ENCODE peak calls at places on chromosomes 12 and 14, in seven cellular contexts. Y is adipocyte; P is HCT116; U is GF-D8; W is NCI-H1436; O is activated CD4-positive, alpha-beta T cell treated with anti-CD3 and anti-CD28 coated beads, Interleukin-2, amount 50 U/mL, for 1 hour; N is H4. F is an unnamed sample.

GRCh38 chr12:1041478-1041877 is 50.5 kb downstream of the ERC1 start:
- DNase-seq in Y (no peak), W (no peak), P (no peak), N (no peak), O (no peak), U (no peak), F (no peak)

GRCh38 chr12:119687344-119687865 is 19.5 kb downstream of the PRKAB1 start:
- DNase-seq in O (no peak), N (no peak), U (no peak), W (no peak), P (no peak), Y (no peak), F (no peak)

GRCh38 chr14:44287858-44288257 is 219.2 kb downstream of the FSCB start:
- DNase-seq in Y (no peak), N (no peak), O (no peak), U (no peak), W (no peak), P (no peak), F (no peak)

GRCh38 chr12:103880299-103881142 is 39.5 kb upstream of the NT5DC3 start:
- DNase-seq in N (no peak), U (no peak), W (peak), Y (no peak), P (no peak), O (no peak), F (peak)

GRCh38 chr14:78566017-78566858 is 396.1 kb downstream of the NRXN3 start:
- DNase-seq in P (peak), W (peak), U (no peak), Y (peak), N (peak), O (peak), F (peak)

GRCh38 chr12:49296836-49297694 is 2.1 kb downstream of the PRPH start:
- DNase-seq in U (no peak), W (peak), Y (peak), N (peak), O (peak), P (peak), F (peak)

GRCh38 chr12:95837240-95838038 is 21.3 kb upstream of the SNRPF start:
- DNase-seq in N (no peak), O (no peak), P (no peak), Y (no peak), W (no peak), U (no peak), F (no peak)

GRCh38 chr12:115922952-115923564 is 354.4 kb downstream of the MED13L start:
- DNase-seq in N (no peak), O (no peak), P (no peak), U (no peak), W (no peak), Y (peak), F (peak)

GRCh38 chr14:77314043-77314442 is 6.6 kb downstream of the POMT2 start:
- DNase-seq in N (peak), Y (peak), P (no peak), W (no peak), O (no peak), U (no peak), F (no peak)

GRCh38 chr12:52221912-52222457 is 11.1 kb upstream of the KRT7 start:
- DNase-seq in U (no peak), P (peak), W (no peak), Y (no peak), O (peak), N (peak), F (peak)

GRCh38 chr14:63032056-63032455 is 13.2 kb downstream of the KCNH5 start:
- DNase-seq in O (no peak), P (no peak), N (no peak), Y (peak), W (no peak), U (no peak), F (no peak)

GRCh38 chr12:3728686-3729085 is 24.2 kb downstream of the CRACR2A start:
- DNase-seq in Y (no peak), W (no peak), P (no peak), U (peak), N (peak), O (no peak), F (no peak)

GRCh38 chr14:95231966-95232365 is 74.6 kb upstream of the DICER1 start:
- DNase-seq in W (no peak), U (no peak), Y (no peak), O (no peak), P (no peak), N (no peak), F (no peak)

GRCh38 chr14:76829650-76830421 is 3.6 kb downstream of the LRRC74A start:
- DNase-seq in P (no peak), Y (no peak), U (no peak), N (no peak), O (no peak), W (no peak), F (no peak)